ENCODE peak calls at places on chromosomes 4 and X, in ten cellular contexts. A is A549, I is sigmoid colon, M is suprapubic skin, G is SK-N-SH, F is stomach, S is HepG2, Q is transverse colon, O is ovary, T is esophagus muscularis mucosa. B is an unnamed sample. For H3K4me1, the result is how much of the 10 kb centered on the place peaks cover.

GRCh38 chr4:79865253-79865652 is 207.8 kb downstream of the ANTXR2 start:
- DNase-seq in A (no peak), S (no peak), G (no peak), I (no peak), F (no peak), T (no peak), O (no peak), M (no peak), Q (no peak), B (no peak)

GRCh38 chr4:142238589-142238988 is 602.2 kb downstream of the IL15 start:
- DNase-seq in S (no peak), G (no peak), F (no peak), Q (no peak), M (no peak), T (no peak), O (no peak), A (no peak), I (no peak), B (no peak)

GRCh38 chr4:36159208-36159607 is 85.1 kb downstream of the ARAP2 start:
- DNase-seq in I (no peak), M (no peak), T (no peak), F (no peak), A (no peak), S (peak), O (no peak), G (peak), Q (no peak), B (no peak)

GRCh38 chrX:23904096-23904495 is 3.6 kb downstream of the APOO start:
- DNase-seq in A (no peak), F (no peak), T (no peak), I (no peak), Q (no peak), S (no peak), O (no peak), M (no peak), G (no peak), B (no peak)

GRCh38 chr4:90142091-90142490 is 14.9 kb downstream of the CCSER1 start:
- DNase-seq in Q (no peak), O (no peak), M (no peak), I (no peak), F (no peak), S (no peak), A (no peak), G (no peak), T (no peak), B (no peak)

GRCh38 chr4:8599657-8600056 is 7.1 kb downstream of the CPZ start:
- DNase-seq in Q (no peak), S (no peak), I (no peak), G (no peak), M (no peak), O (peak), F (no peak), T (no peak), A (peak), B (peak)

GRCh38 chr4:70426789-70427188 is 29.0 kb downstream of the OPRPN start:
- DNase-seq in G (no peak), F (no peak), I (no peak), S (no peak), M (no peak), O (no peak), Q (no peak), A (no peak), T (no peak), B (no peak)

GRCh38 chr4:152972821-152973613 is 36.9 kb downstream of the FHDC1 start:
- DNase-seq in M (no peak), Q (no peak), G (no peak), A (no peak), S (no peak), F (no peak), O (peak), I (no peak), T (no peak), B (no peak)

GRCh38 chr4:111781611-111782010 is 363.6 kb upstream of the FAM241A start:
- DNase-seq in Q (no peak), I (no peak), O (no peak), M (no peak), F (no peak), S (peak), G (no peak), T (no peak), A (no peak), B (no peak)

GRCh38 chrX:150508461-150509367 is 59.7 kb upstream of the MTM1 start:
- DNase-seq in A (no peak), S (no peak), O (peak), I (peak), Q (peak), G (no peak), M (peak), T (no peak), F (peak), B (peak)

GRCh38 chr4:156223985-156224384 is 270.3 kb upstream of the CTSO start:
- DNase-seq in A (no peak), I (no peak), Q (no peak), S (no peak), T (no peak), G (no peak), F (no peak), M (no peak), O (no peak), B (no peak)

DNA sequence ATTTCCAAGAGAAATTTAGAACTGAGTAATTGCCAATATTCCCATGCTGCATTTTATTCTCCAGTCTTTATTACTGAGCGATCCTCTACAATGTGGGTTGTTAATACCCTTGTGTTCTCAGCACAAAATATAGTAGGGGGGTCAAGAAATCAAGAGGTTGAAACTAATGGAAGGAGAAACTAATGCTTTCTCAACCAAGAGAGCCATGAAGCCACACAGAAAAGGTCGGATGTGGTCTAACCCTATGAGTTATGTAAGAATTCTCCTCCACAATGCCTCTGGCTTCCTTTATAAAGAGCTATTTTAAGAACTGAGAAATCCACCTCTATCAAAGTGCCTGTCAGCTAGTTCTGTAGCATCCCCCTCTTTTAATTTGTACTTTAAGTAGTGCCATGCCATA is 268.5 kb downstream of the CHIC1 start:
- DNase-seq in I (no peak), A (no peak), Q (no peak), G (no peak), M (no peak), O (no peak), S (no peak), F (no peak), T (no peak), B (no peak)
- H3K4me1 ChIP-seq in I (under half), A (under half), Q (under half), G (under half), M (under half), O (under half), S (under half), F (under half), T (under half), B (under half)

GRCh38 chr4:173212379-173212778 is 43.8 kb downstream of the GALNT7 start:
- DNase-seq in S (no peak), M (no peak), F (no peak), Q (no peak), A (no peak), G (no peak), I (no peak), T (no peak), O (no peak), B (no peak)
- TF ChIP-seq EP300 in S (no peak), M (no peak), F (no peak), Q (no peak), A (no peak), G (no peak), I (no peak), T (no peak), O (no peak), B (no peak)

GRCh38 chrX:107714196-107714811 is 61.3 kb downstream of the TSC22D3 start:
- DNase-seq in S (no peak), I (no peak), G (no peak), A (no peak), M (peak), O (no peak), Q (peak), F (no peak), T (no peak), B (no peak)
- H3K27ac ChIP-seq in S (no peak), I (peak), G (no peak), A (no peak), M (peak), O (peak), Q (peak), F (peak), T (peak), B (peak)

GRCh38 chrX:39058724-39059123 is 257.5 kb downstream of the MID1IP1 start:
- DNase-seq in T (no peak), O (no peak), M (no peak), A (no peak), I (no peak), S (no peak), Q (no peak), G (no peak), F (no peak), B (no peak)
- H3K4me1 ChIP-seq in T (under half), O (under half), M (under half), A (under half), I (under half), S (under half), Q (under half), G (under half), F (under half), B (under half)

DNA sequence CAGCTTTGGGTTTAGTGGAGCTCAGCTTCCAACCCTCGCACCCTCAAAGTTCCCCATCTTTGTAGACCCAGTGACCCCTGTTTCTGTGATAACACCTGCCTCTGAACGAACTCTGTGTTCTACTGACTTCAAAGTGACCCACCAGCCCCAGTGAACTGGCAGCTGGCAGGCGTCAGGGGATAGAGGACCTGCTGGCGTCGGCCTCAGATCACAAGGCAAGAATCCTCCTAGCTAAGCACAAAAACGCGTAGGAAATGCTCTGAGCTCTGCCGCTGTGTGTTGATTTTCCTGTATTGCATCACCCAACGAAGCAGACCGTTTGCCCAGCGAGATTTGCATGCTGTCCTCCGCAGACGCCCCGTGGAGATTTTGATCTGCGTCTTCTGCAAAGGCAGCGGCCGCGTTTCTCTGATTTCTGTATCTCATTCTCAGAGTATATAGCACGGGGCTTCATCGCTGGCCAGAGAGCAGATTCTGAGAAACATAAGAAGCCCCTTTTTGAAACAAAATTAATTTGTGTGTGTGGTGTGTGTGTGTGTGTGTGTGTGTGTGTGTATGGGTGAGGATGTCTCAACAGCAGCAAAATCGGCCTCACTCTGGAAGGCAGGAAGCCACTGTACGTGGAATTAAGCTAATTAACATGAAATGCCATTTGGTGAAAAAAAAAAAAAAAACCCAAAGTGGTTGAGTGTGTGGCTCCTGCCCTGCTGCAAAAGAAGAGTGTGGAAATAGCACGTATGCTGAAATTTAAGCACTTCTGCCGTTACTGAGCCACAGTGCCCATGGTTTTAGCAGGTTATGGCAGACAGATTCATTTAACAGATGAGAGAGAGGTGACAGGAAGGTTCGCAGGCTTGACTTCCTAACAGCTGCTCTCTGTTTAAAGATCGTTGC is 29.2 kb upstream of the ASMTL start:
- DNase-seq in T (peak), M (peak), S (peak), A (peak), F (peak), O (no peak), Q (peak), I (peak), G (no peak), B (peak)
- TF ChIP-seq EP300 in T (no peak), M (no peak), S (peak), A (no peak), F (no peak), O (no peak), Q (no peak), I (no peak), G (no peak), B (no peak)

GRCh38 chrX:138761380-138761779 is 49.9 kb upstream of the FGF13 start:
- DNase-seq in I (no peak), A (no peak), F (no peak), M (no peak), G (no peak), S (no peak), T (no peak), O (no peak), Q (no peak), B (no peak)

GRCh38 chrX:138765061-138765460 is 53.5 kb upstream of the FGF13 start:
- DNase-seq in I (no peak), Q (no peak), F (no peak), T (no peak), A (no peak), S (no peak), O (no peak), G (no peak), M (no peak), B (no peak)

GRCh38 chrX:138759217-138759943 is 47.9 kb upstream of the FGF13 start:
- DNase-seq in M (no peak), Q (no peak), O (no peak), S (no peak), F (no peak), T (no peak), I (no peak), G (no peak), A (no peak), B (no peak)

GRCh38 chrX:138763761-138764160 is 52.2 kb upstream of the FGF13 start:
- DNase-seq in M (no peak), O (no peak), G (no peak), Q (no peak), T (no peak), S (no peak), F (no peak), I (no peak), A (no peak), B (no peak)
- H3K27ac ChIP-seq in M (no peak), O (no peak), G (no peak), Q (no peak), T (no peak), S (no peak), F (no peak), I (no peak), A (no peak), B (no peak)

GRCh38 chr4:139241086-139241783 is 38.8 kb downstream of the MGARP start:
- DNase-seq in F (no peak), A (no peak), S (peak), T (no peak), M (no peak), Q (no peak), G (no peak), I (no peak), O (no peak), B (no peak)
- H3K4me1 ChIP-seq in F (under half), A (under half), S (half or more), T (under half), M (under half), Q (under half), G (under half), I (under half), O (under half), B (under half)

DNA sequence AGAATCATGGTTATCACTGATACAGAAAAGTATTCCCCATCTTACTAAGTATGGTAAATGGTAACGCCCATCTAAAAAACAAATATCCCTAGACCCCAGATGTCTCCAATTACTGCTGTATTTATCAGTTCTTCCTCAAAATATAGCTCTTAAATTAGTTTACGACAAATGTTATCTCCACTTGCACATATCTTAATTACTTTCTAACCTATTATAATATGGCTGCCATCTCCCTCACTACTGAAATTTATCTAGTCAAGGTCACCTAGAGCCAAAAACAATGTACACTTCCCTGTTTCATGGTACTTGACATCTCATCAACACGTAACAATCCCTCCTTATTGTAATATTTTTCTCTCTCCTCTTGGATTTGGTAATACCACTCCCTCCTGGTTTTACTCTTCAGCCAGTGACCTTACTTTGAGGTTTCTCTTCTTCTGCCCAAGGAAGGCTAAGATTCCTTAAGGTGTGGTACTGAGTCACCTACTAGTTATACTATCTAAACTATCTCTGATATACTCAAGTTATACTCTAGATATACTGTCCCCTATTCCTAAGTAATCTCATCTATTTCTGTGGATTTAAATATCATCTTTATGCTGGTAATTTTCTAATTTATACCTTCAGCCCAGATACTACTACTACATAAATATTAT is 8.6 kb downstream of the LCORL start:
- DNase-seq in Q (no peak), I (no peak), F (no peak), O (no peak), S (no peak), A (no peak), T (no peak), G (peak), M (no peak), B (no peak)
- TF ChIP-seq EP300 in Q (no peak), I (no peak), F (no peak), O (no peak), S (no peak), A (no peak), T (no peak), G (no peak), M (no peak), B (no peak)

DNA sequence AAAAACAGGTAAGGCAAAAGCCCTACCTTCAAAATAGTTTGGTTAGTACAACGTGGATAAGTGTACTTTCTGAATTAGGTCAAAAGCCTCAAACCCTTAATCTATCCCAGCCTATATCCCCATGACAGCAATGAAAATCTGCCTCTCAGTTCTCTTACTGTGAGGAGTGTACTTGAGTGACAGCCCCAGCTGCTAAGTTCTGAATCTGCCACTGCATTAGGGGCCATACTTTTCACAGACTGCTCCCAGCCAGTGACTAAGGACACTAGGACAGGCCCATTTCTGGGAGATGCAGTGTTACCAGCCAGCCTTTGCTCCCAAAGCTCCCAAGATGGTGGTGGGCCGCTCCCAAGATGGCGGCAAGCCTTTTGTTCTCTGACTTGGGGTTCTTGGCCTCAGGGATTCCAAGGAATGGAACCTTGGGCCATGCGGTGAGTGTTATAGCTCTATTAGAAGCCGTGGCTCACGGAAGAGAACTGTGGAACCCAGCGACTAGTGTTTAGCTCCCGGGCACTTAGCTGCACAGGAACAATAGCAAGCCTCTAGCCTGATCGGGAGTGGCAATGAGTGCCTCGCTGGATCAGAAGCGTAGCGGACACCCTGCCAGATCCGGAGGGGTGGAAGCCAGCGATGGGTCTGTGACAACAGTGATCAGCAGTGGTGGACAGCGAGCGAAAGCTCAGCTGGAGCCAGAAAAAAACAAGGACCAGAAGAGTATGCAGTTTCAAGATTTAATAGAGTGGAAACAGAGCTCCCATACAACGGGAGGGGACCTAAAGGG is 175.6 kb upstream of the NRK start:
- DNase-seq in F (no peak), S (no peak), A (no peak), G (no peak), T (no peak), O (no peak), M (no peak), I (no peak), Q (no peak), B (no peak)
- H3K27ac ChIP-seq in F (no peak), S (no peak), A (no peak), G (no peak), T (no peak), O (no peak), M (no peak), I (no peak), Q (no peak), B (no peak)

B was measured in upper lobe of left lung.